ENCODE peak calls at places on chromosomes 6 and 20, in five cellular contexts. One of them, this sample, is unnamed.

GRCh38 chr6:16841241-16841640 is 80.0 kb upstream of the ATXN1 start:
- DNase-seq in B cell: no peak
- DNase-seq in nephron progenitor cell: no peak
- DNase-seq in glutamatergic neuron: no peak
- DNase-seq in AG10803: no peak
- DNase-seq in this sample: no peak

GRCh38 chr6:94372229-94372628 is 952.9 kb upstream of the EPHA7 start:
- DNase-seq in B cell: no peak
- DNase-seq in nephron progenitor cell: no peak
- DNase-seq in glutamatergic neuron: no peak
- DNase-seq in AG10803: no peak
- DNase-seq in this sample: no peak

GRCh38 chr20:38499366-38499765 is 26.7 kb downstream of the RALGAPB start:
- DNase-seq in B cell: no peak
- DNase-seq in nephron progenitor cell: no peak
- DNase-seq in glutamatergic neuron: no peak
- DNase-seq in AG10803: no peak
- DNase-seq in this sample: no peak

GRCh38 chr6:144315981-144316865 is 31.1 kb downstream of the UTRN start:
- DNase-seq in B cell: no peak
- DNase-seq in nephron progenitor cell: no peak
- DNase-seq in glutamatergic neuron: no peak
- DNase-seq in AG10803: no peak
- DNase-seq in this sample: no peak

GRCh38 chr20:18657575-18657974 is 69.7 kb downstream of the DTD1 start:
- DNase-seq in B cell: no peak
- DNase-seq in nephron progenitor cell: no peak
- DNase-seq in glutamatergic neuron: no peak
- DNase-seq in AG10803: no peak
- DNase-seq in this sample: no peak

GRCh38 chr6:54020311-54020710 is 90.9 kb upstream of the MLIP start:
- DNase-seq in B cell: no peak
- DNase-seq in nephron progenitor cell: no peak
- DNase-seq in glutamatergic neuron: no peak
- DNase-seq in AG10803: no peak
- DNase-seq in this sample: no peak

GRCh38 chr6:134722996-134723871 is 226.7 kb downstream of the ALDH8A1 start:
- DNase-seq in B cell: no peak
- DNase-seq in nephron progenitor cell: no peak
- DNase-seq in glutamatergic neuron: no peak
- DNase-seq in AG10803: no peak
- DNase-seq in this sample: no peak

GRCh38 chr6:148972481-148972880 is 225.7 kb downstream of the UST start:
- DNase-seq in B cell: peak; percentile 80
- DNase-seq in nephron progenitor cell: peak; percentile 65
- DNase-seq in glutamatergic neuron: peak; percentile 68
- DNase-seq in AG10803: no peak
- DNase-seq in this sample: peak; percentile 51

GRCh38 chr20:49583669-49584417 is 15.9 kb upstream of the PTGIS start:
- DNase-seq in B cell: no peak
- DNase-seq in nephron progenitor cell: no peak
- DNase-seq in glutamatergic neuron: peak; percentile 40
- DNase-seq in AG10803: peak; percentile 87
- DNase-seq in this sample: no peak

GRCh38 chr6:75609639-75610590 is 8.2 kb downstream of the SENP6 start:
- DNase-seq in B cell: no peak
- DNase-seq in nephron progenitor cell: no peak
- DNase-seq in glutamatergic neuron: no peak
- DNase-seq in AG10803: peak; percentile 67
- DNase-seq in this sample: no peak

GRCh38 chr6:125989631-125990030 is 3.3 kb downstream of the TRMT11 start:
- DNase-seq in B cell: no peak
- DNase-seq in nephron progenitor cell: no peak
- DNase-seq in glutamatergic neuron: no peak
- DNase-seq in AG10803: no peak
- DNase-seq in this sample: no peak

GRCh38 chr6:17927705-17928104 is 59.7 kb downstream of the KIF13A start:
- DNase-seq in B cell: no peak
- DNase-seq in nephron progenitor cell: no peak
- DNase-seq in glutamatergic neuron: no peak
- DNase-seq in AG10803: no peak
- DNase-seq in this sample: no peak

GRCh38 chr6:64012351-64013060 is 376.9 kb downstream of the PHF3 start:
- DNase-seq in B cell: no peak
- DNase-seq in nephron progenitor cell: peak; percentile 13
- DNase-seq in glutamatergic neuron: no peak
- DNase-seq in AG10803: peak; percentile 1
- DNase-seq in this sample: peak; percentile 34

GRCh38 chr6:36858407-36858981 is 16.1 kb downstream of the PPIL1 start:
- DNase-seq in B cell: no peak
- DNase-seq in nephron progenitor cell: no peak
- DNase-seq in glutamatergic neuron: no peak
- DNase-seq in AG10803: peak; percentile 80
- DNase-seq in this sample: no peak

GRCh38 chr20:35742741-35743523 is 872 bp upstream of the RBM39 start:
- DNase-seq in B cell: no peak
- DNase-seq in nephron progenitor cell: no peak
- DNase-seq in glutamatergic neuron: no peak
- DNase-seq in AG10803: no peak
- DNase-seq in this sample: no peak

GRCh38 chr6:15881150-15881549 is 218.3 kb upstream of the DTNBP1 start:
- DNase-seq in B cell: no peak
- DNase-seq in nephron progenitor cell: no peak
- DNase-seq in glutamatergic neuron: no peak
- DNase-seq in AG10803: no peak
- DNase-seq in this sample: no peak

GRCh38 chr6:108363756-108364356 is 69.0 kb downstream of the AFG1L start:
- DNase-seq in B cell: no peak
- DNase-seq in nephron progenitor cell: no peak
- DNase-seq in glutamatergic neuron: no peak
- DNase-seq in AG10803: no peak
- DNase-seq in this sample: no peak

GRCh38 chr6:3755637-3756515 is 4.4 kb upstream of the PXDC1 start:
- DNase-seq in B cell: no peak
- DNase-seq in nephron progenitor cell: no peak
- DNase-seq in glutamatergic neuron: no peak
- DNase-seq in AG10803: no peak
- DNase-seq in this sample: no peak

GRCh38 chr6:111427341-111428116 is 55.5 kb downstream of the REV3L start:
- DNase-seq in B cell: no peak
- DNase-seq in nephron progenitor cell: no peak
- DNase-seq in glutamatergic neuron: no peak
- DNase-seq in AG10803: peak; percentile 86
- DNase-seq in this sample: no peak

GRCh38 chr20:37407117-37407566 is 61.2 kb downstream of the SRC start:
- DNase-seq in B cell: no peak
- DNase-seq in nephron progenitor cell: no peak
- DNase-seq in glutamatergic neuron: no peak
- DNase-seq in AG10803: no peak
- DNase-seq in this sample: no peak

GRCh38 chr6:42746452-42747400 is 823 bp upstream of the TBCC start:
- DNase-seq in B cell: peak; percentile 92
- DNase-seq in nephron progenitor cell: peak; percentile 80
- DNase-seq in glutamatergic neuron: peak; percentile 92
- DNase-seq in AG10803: peak; percentile 92
- DNase-seq in this sample: peak; percentile 88

GRCh38 chr6:158869604-158870417 is 50.6 kb upstream of the EZR start:
- DNase-seq in B cell: peak; percentile 97
- DNase-seq in nephron progenitor cell: peak; percentile 85
- DNase-seq in glutamatergic neuron: peak; percentile 95
- DNase-seq in AG10803: peak; percentile 88
- DNase-seq in this sample: peak; percentile 77

GRCh38 chr20:32807706-32808105 is 12.0 kb upstream of the MAPRE1 start:
- DNase-seq in B cell: no peak
- DNase-seq in nephron progenitor cell: peak; percentile 70
- DNase-seq in glutamatergic neuron: peak; percentile 60
- DNase-seq in AG10803: no peak
- DNase-seq in this sample: no peak

GRCh38 chr6:15296735-15297134 is 50.9 kb downstream of the JARID2 start:
- DNase-seq in B cell: no peak
- DNase-seq in nephron progenitor cell: no peak
- DNase-seq in glutamatergic neuron: no peak
- DNase-seq in AG10803: no peak
- DNase-seq in this sample: no peak

GRCh38 chr20:56595746-56596478 is 33.2 kb upstream of the TFAP2C start:
- DNase-seq in B cell: no peak
- DNase-seq in nephron progenitor cell: no peak
- DNase-seq in glutamatergic neuron: no peak
- DNase-seq in AG10803: no peak
- DNase-seq in this sample: no peak

GRCh38 chr6:43973351-43973750 is 153.9 kb downstream of the MRPL14 start:
- DNase-seq in B cell: no peak
- DNase-seq in nephron progenitor cell: no peak
- DNase-seq in glutamatergic neuron: no peak
- DNase-seq in AG10803: no peak
- DNase-seq in this sample: no peak

GRCh38 chr6:138970159-138970558 is 17.9 kb downstream of the REPS1 start:
- DNase-seq in B cell: no peak
- DNase-seq in nephron progenitor cell: no peak
- DNase-seq in glutamatergic neuron: no peak
- DNase-seq in AG10803: no peak
- DNase-seq in this sample: no peak

GRCh38 chr20:61679473-61679872 is 386.2 kb downstream of the TAF4 start:
- DNase-seq in B cell: no peak
- DNase-seq in nephron progenitor cell: no peak
- DNase-seq in glutamatergic neuron: no peak
- DNase-seq in AG10803: no peak
- DNase-seq in this sample: no peak

DNA sequence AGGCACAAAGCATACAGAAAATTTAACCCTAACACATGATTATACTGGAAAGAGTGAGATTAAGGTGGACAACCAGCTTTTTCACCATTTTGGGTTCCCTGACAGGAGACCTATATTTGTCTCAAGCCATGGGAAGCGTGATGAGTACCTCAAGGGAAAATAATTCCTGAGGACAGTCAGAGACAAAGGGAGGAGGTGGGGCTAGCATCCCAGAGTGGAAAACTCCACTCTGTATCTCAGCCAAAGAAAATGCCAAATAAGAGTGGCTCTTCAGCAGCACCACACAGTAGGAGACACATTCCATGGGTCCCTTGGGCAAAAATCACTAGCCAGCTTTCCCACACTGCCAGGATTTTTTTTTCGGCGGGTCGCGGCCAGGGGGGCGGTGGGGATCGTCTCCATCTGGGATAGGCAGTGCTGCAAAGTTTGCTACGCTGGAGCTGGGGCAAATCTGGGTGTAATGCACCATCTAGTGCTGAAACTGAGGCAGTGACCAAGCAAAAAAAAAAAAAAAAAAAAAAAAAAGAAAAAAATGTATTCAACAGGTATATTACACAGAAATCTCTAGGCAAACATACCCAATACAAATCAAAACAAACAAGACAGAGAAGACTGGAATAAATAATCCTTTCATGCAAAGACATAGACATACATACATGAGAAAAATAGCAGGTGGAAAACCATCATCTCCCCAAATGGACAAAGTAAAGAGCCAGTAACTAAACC is 77.3 kb upstream of the SLC35F1 start:
- DNase-seq in B cell: no peak
- DNase-seq in nephron progenitor cell: peak; percentile 67
- DNase-seq in glutamatergic neuron: peak; percentile 58
- DNase-seq in AG10803: peak; percentile 4
- DNase-seq in this sample: peak; percentile 65
- TF ChIP-seq CTCF in B cell: no peak
- TF ChIP-seq CTCF in nephron progenitor cell: peak; percentile 57
- TF ChIP-seq CTCF in glutamatergic neuron: peak; percentile 52
- TF ChIP-seq CTCF in AG10803: peak; percentile 45
- TF ChIP-seq CTCF in this sample: peak; percentile 57

DNA sequence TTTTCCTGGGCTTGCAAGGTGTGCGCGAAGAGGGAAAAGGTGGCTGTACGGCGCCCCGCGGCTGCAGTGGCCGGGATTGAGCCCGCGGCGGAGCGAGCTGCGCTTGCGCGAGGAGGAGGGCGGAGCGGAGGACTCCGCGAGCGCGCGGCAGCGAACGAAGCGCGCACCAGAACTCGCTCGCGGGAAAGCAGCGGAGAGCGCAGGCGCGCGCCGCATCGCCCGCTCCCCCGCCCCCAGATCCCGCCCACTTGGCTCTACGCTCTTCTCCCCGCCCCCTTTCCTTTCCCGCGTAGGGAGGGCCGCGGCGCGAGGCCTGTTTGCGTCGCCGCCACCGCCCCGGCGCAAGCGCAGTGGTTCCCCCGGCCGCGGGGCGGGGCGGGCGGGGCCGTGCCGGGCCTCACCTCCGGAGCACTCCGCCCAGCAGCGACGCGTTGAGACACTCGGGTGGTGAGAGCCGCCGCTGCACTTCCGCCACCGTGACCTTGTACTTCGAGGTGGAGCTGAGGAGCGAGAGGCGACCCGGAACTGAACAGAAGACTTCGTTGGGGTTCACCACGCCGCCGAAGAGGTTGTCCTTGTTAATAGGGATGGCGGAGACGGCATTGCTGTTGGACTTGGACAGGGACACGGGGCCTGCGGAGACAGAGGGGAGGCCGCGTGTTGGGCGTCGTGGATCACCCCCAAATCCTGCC is 10.6 kb downstream of the TFAP2A start:
- DNase-seq in B cell: peak; percentile 77
- DNase-seq in nephron progenitor cell: peak; percentile 96
- DNase-seq in glutamatergic neuron: peak; percentile 95
- DNase-seq in AG10803: peak; percentile 92
- DNase-seq in this sample: peak; percentile 97
- TF ChIP-seq CTCF in B cell: no peak
- TF ChIP-seq CTCF in nephron progenitor cell: peak; percentile 20
- TF ChIP-seq CTCF in glutamatergic neuron: no peak
- TF ChIP-seq CTCF in AG10803: peak; percentile 40
- TF ChIP-seq CTCF in this sample: no peak

GRCh38 chr6:89792881-89793280 is 26.7 kb downstream of the MDN1 start:
- DNase-seq in B cell: no peak
- DNase-seq in nephron progenitor cell: no peak
- DNase-seq in glutamatergic neuron: peak; percentile 30
- DNase-seq in AG10803: peak; percentile 18
- DNase-seq in this sample: peak; percentile 43
- TF ChIP-seq CTCF in B cell: peak; percentile 26
- TF ChIP-seq CTCF in nephron progenitor cell: peak; percentile 42
- TF ChIP-seq CTCF in glutamatergic neuron: peak; percentile 63
- TF ChIP-seq CTCF in AG10803: peak; percentile 46
- TF ChIP-seq CTCF in this sample: peak; percentile 37

DNA sequence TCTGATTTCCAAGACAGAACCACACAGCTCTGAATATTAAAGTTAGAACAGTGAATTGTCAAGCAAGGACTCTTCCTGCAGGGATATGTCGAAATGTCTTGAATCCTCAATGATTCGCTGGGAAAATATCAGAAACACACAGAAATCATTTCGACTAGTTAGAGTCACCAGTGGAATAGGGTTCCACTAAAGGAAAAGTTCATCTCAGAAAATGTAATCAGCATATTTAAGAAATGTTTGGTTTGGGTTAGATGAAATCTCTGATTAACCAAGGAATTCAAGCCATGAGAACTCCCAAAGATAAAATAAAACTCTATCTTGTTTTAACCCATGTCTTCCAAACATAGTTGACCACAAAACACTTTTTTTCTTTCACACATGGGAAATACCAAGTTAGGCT is 621.0 kb upstream of the NRSN1 start:
- DNase-seq in B cell: no peak
- DNase-seq in nephron progenitor cell: no peak
- DNase-seq in glutamatergic neuron: no peak
- DNase-seq in AG10803: peak; percentile 44
- DNase-seq in this sample: no peak
- TF ChIP-seq CTCF in B cell: no peak
- TF ChIP-seq CTCF in nephron progenitor cell: no peak
- TF ChIP-seq CTCF in glutamatergic neuron: no peak
- TF ChIP-seq CTCF in AG10803: no peak
- TF ChIP-seq CTCF in this sample: no peak